ENCODE peak calls at places on chromosome 15, in six cellular contexts. One of them, this sample, is unnamed.

GRCh38 chr15:76116138-76116885 is 56.5 kb downstream of the TMEM266 start:
- DNase-seq in SK-N-SH: no peak
- DNase-seq in HCT116: no peak
- DNase-seq in HepG2: no peak
- DNase-seq in H1: no peak
- DNase-seq in GM12878: no peak
- DNase-seq in this sample: no peak

GRCh38 chr15:58269455-58270414 is 131.6 kb downstream of the AQP9 start:
- DNase-seq in SK-N-SH: peak
- DNase-seq in HCT116: peak
- DNase-seq in HepG2: peak
- DNase-seq in H1: no peak
- DNase-seq in GM12878: peak
- DNase-seq in this sample: peak

GRCh38 chr15:66673410-66674322 is 28.4 kb upstream of the SMAD6 start:
- DNase-seq in SK-N-SH: no peak
- DNase-seq in HCT116: peak
- DNase-seq in HepG2: no peak
- DNase-seq in H1: peak
- DNase-seq in GM12878: no peak
- DNase-seq in this sample: no peak

GRCh38 chr15:101521084-101521483 is 31.6 kb upstream of the PCSK6 start:
- DNase-seq in SK-N-SH: peak
- DNase-seq in HCT116: no peak
- DNase-seq in HepG2: no peak
- DNase-seq in H1: no peak
- DNase-seq in GM12878: no peak
- DNase-seq in this sample: no peak

GRCh38 chr15:30859091-30859874 is 44.4 kb upstream of the FAN1 start:
- DNase-seq in SK-N-SH: peak
- DNase-seq in HCT116: peak
- DNase-seq in HepG2: peak
- DNase-seq in H1: no peak
- DNase-seq in GM12878: no peak
- DNase-seq in this sample: peak

GRCh38 chr15:74917676-74918075 is 11.0 kb upstream of the FAM219B start:
- DNase-seq in SK-N-SH: no peak
- DNase-seq in HCT116: no peak
- DNase-seq in HepG2: no peak
- DNase-seq in H1: no peak
- DNase-seq in GM12878: no peak
- DNase-seq in this sample: no peak

GRCh38 chr15:40843183-40843884 is 514 bp upstream of the SPINT1 start:
- DNase-seq in SK-N-SH: no peak
- DNase-seq in HCT116: no peak
- DNase-seq in HepG2: no peak
- DNase-seq in H1: no peak
- DNase-seq in GM12878: no peak
- DNase-seq in this sample: no peak

GRCh38 chr15:64774556-64775523 is 549 bp downstream of the RBPMS2 start:
- DNase-seq in SK-N-SH: peak
- DNase-seq in HCT116: no peak
- DNase-seq in HepG2: no peak
- DNase-seq in H1: no peak
- DNase-seq in GM12878: no peak
- DNase-seq in this sample: peak

GRCh38 chr15:79432345-79433311 is 492 bp downstream of the MINAR1 start:
- DNase-seq in SK-N-SH: peak
- DNase-seq in HCT116: no peak
- DNase-seq in HepG2: no peak
- DNase-seq in H1: no peak
- DNase-seq in GM12878: no peak
- DNase-seq in this sample: no peak

GRCh38 chr15:97174886-97175540 is 785.5 kb upstream of the ARRDC4 start:
- DNase-seq in SK-N-SH: no peak
- DNase-seq in HCT116: no peak
- DNase-seq in HepG2: no peak
- DNase-seq in H1: no peak
- DNase-seq in GM12878: no peak
- DNase-seq in this sample: no peak

GRCh38 chr15:78050441-78050809 is 27.1 kb downstream of the TBC1D2B start:
- DNase-seq in SK-N-SH: no peak
- DNase-seq in HCT116: no peak
- DNase-seq in HepG2: no peak
- DNase-seq in H1: no peak
- DNase-seq in GM12878: no peak
- DNase-seq in this sample: no peak

GRCh38 chr15:66505430-66505811 is 295 bp downstream of the ZWILCH start:
- DNase-seq in SK-N-SH: no peak
- DNase-seq in HCT116: no peak
- DNase-seq in HepG2: no peak
- DNase-seq in H1: no peak
- DNase-seq in GM12878: no peak
- DNase-seq in this sample: no peak

GRCh38 chr15:97482521-97482920 is 478.0 kb upstream of the ARRDC4 start:
- DNase-seq in SK-N-SH: no peak
- DNase-seq in HCT116: no peak
- DNase-seq in HepG2: no peak
- DNase-seq in H1: no peak
- DNase-seq in GM12878: no peak
- DNase-seq in this sample: no peak

GRCh38 chr15:58517682-58518525 is 86.1 kb downstream of the LIPC start:
- DNase-seq in SK-N-SH: no peak
- DNase-seq in HCT116: no peak
- DNase-seq in HepG2: no peak
- DNase-seq in H1: no peak
- DNase-seq in GM12878: peak
- DNase-seq in this sample: no peak

GRCh38 chr15:55915221-55915620 is 78.2 kb downstream of the NEDD4 start:
- DNase-seq in SK-N-SH: no peak
- DNase-seq in HCT116: no peak
- DNase-seq in HepG2: no peak
- DNase-seq in H1: no peak
- DNase-seq in GM12878: no peak
- DNase-seq in this sample: no peak

GRCh38 chr15:92898988-92899909 is 875 bp upstream of the CHD2 start:
- DNase-seq in SK-N-SH: no peak
- DNase-seq in HCT116: peak
- DNase-seq in HepG2: no peak
- DNase-seq in H1: no peak
- DNase-seq in GM12878: no peak
- DNase-seq in this sample: no peak

DNA sequence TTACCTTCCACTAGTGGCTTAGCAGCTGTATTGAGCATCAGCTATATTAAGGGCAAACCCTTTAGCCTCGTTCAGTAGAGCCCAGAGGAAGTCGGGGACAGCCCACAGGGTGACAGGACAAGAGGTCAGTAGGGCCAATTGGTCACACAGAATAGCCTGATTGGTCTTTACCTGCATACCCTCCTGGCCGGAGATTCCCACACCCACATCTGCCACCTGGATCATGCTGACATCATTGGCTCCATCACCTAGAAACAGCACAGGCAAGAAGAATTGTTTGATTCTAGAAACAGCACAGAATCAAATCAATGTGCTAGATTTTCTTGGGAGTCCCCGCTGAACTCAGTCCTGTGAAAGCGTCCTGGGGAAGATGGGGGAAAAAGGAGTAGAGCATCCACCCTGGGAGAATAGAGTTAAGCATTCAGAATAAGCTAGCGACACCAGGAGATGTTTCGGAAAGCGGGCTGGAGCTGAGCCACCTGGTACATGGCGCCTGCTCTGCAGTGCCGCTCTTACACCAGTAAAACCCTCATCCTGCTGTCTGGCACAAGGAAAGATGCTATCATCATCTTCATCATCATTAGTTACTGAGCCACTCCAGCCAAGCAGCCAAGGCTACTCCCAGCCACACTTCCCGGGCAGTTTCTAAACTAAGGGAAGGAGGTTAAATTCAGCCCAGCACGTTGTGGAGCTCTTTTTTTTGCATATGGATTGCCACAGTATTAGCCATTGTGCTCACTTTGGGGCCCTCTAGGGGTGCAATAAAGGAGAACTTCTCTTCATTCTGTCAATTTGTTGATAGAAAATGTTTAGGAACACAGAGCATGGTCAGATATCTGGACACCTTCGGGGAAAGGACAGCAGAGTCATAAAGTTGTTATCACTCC is 171.3 kb downstream of the ATP10A start:
- DNase-seq in SK-N-SH: no peak
- DNase-seq in HCT116: no peak
- DNase-seq in HepG2: no peak
- DNase-seq in H1: no peak
- DNase-seq in GM12878: no peak
- DNase-seq in this sample: no peak
- TF ChIP-seq MAX in SK-N-SH: no peak
- TF ChIP-seq MAX in HCT116: no peak
- TF ChIP-seq MAX in HepG2: no peak
- TF ChIP-seq MAX in H1: no peak
- TF ChIP-seq MAX in GM12878: no peak
- TF ChIP-seq MAX in this sample: no peak

GRCh38 chr15:68413363-68414255 is 18.4 kb downstream of the ITGA11 start:
- DNase-seq in SK-N-SH: no peak
- DNase-seq in HCT116: no peak
- DNase-seq in HepG2: no peak
- DNase-seq in H1: no peak
- DNase-seq in GM12878: no peak
- DNase-seq in this sample: no peak

GRCh38 chr15:68410466-68411200 is 21.3 kb downstream of the ITGA11 start:
- DNase-seq in SK-N-SH: no peak
- DNase-seq in HCT116: no peak
- DNase-seq in HepG2: no peak
- DNase-seq in H1: no peak
- DNase-seq in GM12878: no peak
- DNase-seq in this sample: no peak

GRCh38 chr15:68411276-68411675 is 20.7 kb downstream of the ITGA11 start:
- DNase-seq in SK-N-SH: no peak
- DNase-seq in HCT116: no peak
- DNase-seq in HepG2: no peak
- DNase-seq in H1: no peak
- DNase-seq in GM12878: no peak
- DNase-seq in this sample: no peak

GRCh38 chr15:68411735-68412134 is 20.2 kb downstream of the ITGA11 start:
- DNase-seq in SK-N-SH: no peak
- DNase-seq in HCT116: no peak
- DNase-seq in HepG2: no peak
- DNase-seq in H1: no peak
- DNase-seq in GM12878: no peak
- DNase-seq in this sample: no peak

GRCh38 chr15:68412218-68412617 is 19.7 kb downstream of the ITGA11 start:
- DNase-seq in SK-N-SH: no peak
- DNase-seq in HCT116: no peak
- DNase-seq in HepG2: no peak
- DNase-seq in H1: no peak
- DNase-seq in GM12878: no peak
- DNase-seq in this sample: no peak
- H3K9ac ChIP-seq in SK-N-SH: no peak
- H3K9ac ChIP-seq in HCT116: no peak
- H3K9ac ChIP-seq in HepG2: no peak
- H3K9ac ChIP-seq in H1: no peak
- H3K9ac ChIP-seq in GM12878: no peak
- H3K9ac ChIP-seq in this sample: no peak

GRCh38 chr15:95468820-95469219 is 861.7 kb upstream of the NR2F2 start:
- DNase-seq in SK-N-SH: no peak
- DNase-seq in HCT116: no peak
- DNase-seq in HepG2: no peak
- DNase-seq in H1: no peak
- DNase-seq in GM12878: no peak
- DNase-seq in this sample: no peak

GRCh38 chr15:95475067-95475466 is 855.4 kb upstream of the NR2F2 start:
- DNase-seq in SK-N-SH: no peak
- DNase-seq in HCT116: no peak
- DNase-seq in HepG2: no peak
- DNase-seq in H1: no peak
- DNase-seq in GM12878: no peak
- DNase-seq in this sample: no peak

GRCh38 chr15:95469601-95470000 is 860.9 kb upstream of the NR2F2 start:
- DNase-seq in SK-N-SH: no peak
- DNase-seq in HCT116: no peak
- DNase-seq in HepG2: no peak
- DNase-seq in H1: no peak
- DNase-seq in GM12878: no peak
- DNase-seq in this sample: peak

GRCh38 chr15:95470529-95470928 is 860.0 kb upstream of the NR2F2 start:
- DNase-seq in SK-N-SH: no peak
- DNase-seq in HCT116: no peak
- DNase-seq in HepG2: no peak
- DNase-seq in H1: no peak
- DNase-seq in GM12878: no peak
- DNase-seq in this sample: no peak

GRCh38 chr15:95470997-95471692 is 859.4 kb upstream of the NR2F2 start:
- DNase-seq in SK-N-SH: no peak
- DNase-seq in HCT116: no peak
- DNase-seq in HepG2: no peak
- DNase-seq in H1: no peak
- DNase-seq in GM12878: no peak
- DNase-seq in this sample: peak
- TF ChIP-seq MAX in SK-N-SH: no peak
- TF ChIP-seq MAX in HCT116: no peak
- TF ChIP-seq MAX in HepG2: no peak
- TF ChIP-seq MAX in H1: no peak
- TF ChIP-seq MAX in GM12878: no peak
- TF ChIP-seq MAX in this sample: no peak

GRCh38 chr15:80984856-80985255 is 4.8 kb downstream of the MESD start:
- DNase-seq in SK-N-SH: no peak
- DNase-seq in HCT116: no peak
- DNase-seq in HepG2: no peak
- DNase-seq in H1: no peak
- DNase-seq in GM12878: no peak
- DNase-seq in this sample: no peak

GRCh38 chr15:80982839-80983238 is 6.8 kb downstream of the MESD start:
- DNase-seq in SK-N-SH: no peak
- DNase-seq in HCT116: no peak
- DNase-seq in HepG2: no peak
- DNase-seq in H1: no peak
- DNase-seq in GM12878: no peak
- DNase-seq in this sample: no peak

GRCh38 chr15:80988148-80988796 is 1.3 kb downstream of the MESD start:
- DNase-seq in SK-N-SH: no peak
- DNase-seq in HCT116: no peak
- DNase-seq in HepG2: no peak
- DNase-seq in H1: no peak
- DNase-seq in GM12878: no peak
- DNase-seq in this sample: no peak

GRCh38 chr15:80986487-80986886 is 3.1 kb downstream of the MESD start:
- DNase-seq in SK-N-SH: no peak
- DNase-seq in HCT116: no peak
- DNase-seq in HepG2: no peak
- DNase-seq in H1: no peak
- DNase-seq in GM12878: no peak
- DNase-seq in this sample: no peak

DNA sequence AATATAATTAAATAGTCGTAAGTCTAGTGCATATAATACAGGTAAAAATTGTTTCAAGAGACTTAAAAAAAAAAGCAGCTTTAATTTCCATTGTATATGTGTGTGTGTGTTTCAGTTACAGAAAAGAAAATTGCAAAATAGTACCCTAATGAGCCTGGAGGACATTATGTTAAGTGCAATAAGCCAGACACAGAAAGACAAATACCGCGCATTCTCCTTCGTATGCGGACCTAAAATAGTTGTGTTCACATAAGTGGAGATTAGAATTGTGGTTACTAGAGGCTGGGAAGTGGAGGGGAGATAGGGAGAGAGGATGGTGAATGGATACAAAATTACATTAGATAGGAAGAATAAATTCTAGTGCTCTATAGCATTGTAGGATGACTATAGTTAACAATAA is 3.6 kb downstream of the MESD start:
- DNase-seq in SK-N-SH: no peak
- DNase-seq in HCT116: no peak
- DNase-seq in HepG2: no peak
- DNase-seq in H1: no peak
- DNase-seq in GM12878: no peak
- DNase-seq in this sample: no peak
- H3K9ac ChIP-seq in SK-N-SH: no peak
- H3K9ac ChIP-seq in HCT116: no peak
- H3K9ac ChIP-seq in HepG2: no peak
- H3K9ac ChIP-seq in H1: no peak
- H3K9ac ChIP-seq in GM12878: no peak
- H3K9ac ChIP-seq in this sample: no peak